ENCODE peak calls at places on chromosome 2, in five cellular contexts. One of them, this sample, is unnamed.

GRCh38 chr2:232988444-232988843 is 24.6 kb downstream of the NGEF start:
- DNase-seq in WTC11: no peak
- DNase-seq in fibroblast of pulmonary artery: peak; percentile 93
- DNase-seq in cerebellum: no peak
- DNase-seq in dorsolateral prefrontal cortex: peak; percentile 35
- DNase-seq in this sample: peak; percentile 98

GRCh38 chr2:62923242-62923641 is 127.4 kb upstream of the OTX1 start:
- DNase-seq in WTC11: no peak
- DNase-seq in fibroblast of pulmonary artery: no peak
- DNase-seq in cerebellum: no peak
- DNase-seq in dorsolateral prefrontal cortex: no peak
- DNase-seq in this sample: no peak

GRCh38 chr2:3728104-3729054 is 25.0 kb downstream of the DCDC2C start:
- DNase-seq in WTC11: no peak
- DNase-seq in fibroblast of pulmonary artery: peak; percentile 63
- DNase-seq in cerebellum: peak; percentile 41
- DNase-seq in dorsolateral prefrontal cortex: no peak
- DNase-seq in this sample: peak; percentile 58

GRCh38 chr2:120780402-120780801 is 44.7 kb downstream of the GLI2 start:
- DNase-seq in WTC11: no peak
- DNase-seq in fibroblast of pulmonary artery: peak; percentile 40
- DNase-seq in cerebellum: no peak
- DNase-seq in dorsolateral prefrontal cortex: peak; percentile 66
- DNase-seq in this sample: no peak

GRCh38 chr2:135997380-135997779 is 12.0 kb upstream of the DARS1 start:
- DNase-seq in WTC11: peak; percentile 82
- DNase-seq in fibroblast of pulmonary artery: no peak
- DNase-seq in cerebellum: no peak
- DNase-seq in dorsolateral prefrontal cortex: peak; percentile 43
- DNase-seq in this sample: no peak

GRCh38 chr2:202353430-202353829 is 22.7 kb upstream of the BMPR2 start:
- DNase-seq in WTC11: no peak
- DNase-seq in fibroblast of pulmonary artery: no peak
- DNase-seq in cerebellum: no peak
- DNase-seq in dorsolateral prefrontal cortex: no peak
- DNase-seq in this sample: no peak

GRCh38 chr2:27288610-27289009 is 6.4 kb downstream of the TRIM54 start:
- DNase-seq in WTC11: no peak
- DNase-seq in fibroblast of pulmonary artery: no peak
- DNase-seq in cerebellum: no peak
- DNase-seq in dorsolateral prefrontal cortex: no peak
- DNase-seq in this sample: no peak

GRCh38 chr2:239543696-239544095 is 142.9 kb upstream of the HDAC4 start:
- DNase-seq in WTC11: no peak
- DNase-seq in fibroblast of pulmonary artery: no peak
- DNase-seq in cerebellum: no peak
- DNase-seq in dorsolateral prefrontal cortex: no peak
- DNase-seq in this sample: no peak

This sample was measured in fibroblast of mammary gland.